ENCODE peak calls at places on chromosomes 16 and 17, in five cellular contexts. One of them, this sample, is unnamed.

GRCh38 chr16:66580605-66581209 is 1.4 kb downstream of the CMTM2 start:
- DNase-seq in DND-41: no peak
- DNase-seq in HCT116: no peak
- DNase-seq in GM23248: peak
- DNase-seq in fibroblast of lung: peak
- DNase-seq in this sample: no peak

GRCh38 chr16:84434800-84435199 is 66.5 kb downstream of the ATP2C2 start:
- DNase-seq in DND-41: no peak
- DNase-seq in HCT116: no peak
- DNase-seq in GM23248: no peak
- DNase-seq in fibroblast of lung: no peak
- DNase-seq in this sample: no peak

GRCh38 chr16:30698816-30699614 is at the start of gene SRCAP:
- DNase-seq in DND-41: peak
- DNase-seq in HCT116: peak
- DNase-seq in GM23248: peak
- DNase-seq in fibroblast of lung: peak
- DNase-seq in this sample: peak

GRCh38 chr16:57042157-57043111 is 49.9 kb upstream of the CPNE2 start:
- DNase-seq in DND-41: no peak
- DNase-seq in HCT116: no peak
- DNase-seq in GM23248: no peak
- DNase-seq in fibroblast of lung: peak
- DNase-seq in this sample: no peak

GRCh38 chr16:31421587-31421986 is 6.6 kb downstream of the COX6A2 start:
- DNase-seq in DND-41: no peak
- DNase-seq in HCT116: no peak
- DNase-seq in GM23248: no peak
- DNase-seq in fibroblast of lung: no peak
- DNase-seq in this sample: no peak

GRCh38 chr17:75632428-75632827 is 806 bp upstream of the SMIM5 start:
- DNase-seq in DND-41: no peak
- DNase-seq in HCT116: no peak
- DNase-seq in GM23248: no peak
- DNase-seq in fibroblast of lung: no peak
- DNase-seq in this sample: no peak

GRCh38 chr17:72069744-72070143 is 51.1 kb upstream of the SOX9 start:
- DNase-seq in DND-41: no peak
- DNase-seq in HCT116: no peak
- DNase-seq in GM23248: no peak
- DNase-seq in fibroblast of lung: no peak
- DNase-seq in this sample: no peak

GRCh38 chr16:65875362-65876199 is 490.9 kb upstream of the CDH5 start:
- DNase-seq in DND-41: no peak
- DNase-seq in HCT116: no peak
- DNase-seq in GM23248: peak
- DNase-seq in fibroblast of lung: peak
- DNase-seq in this sample: no peak

GRCh38 chr17:38922538-38923291 is 2.7 kb upstream of the LASP1NB start:
- DNase-seq in DND-41: no peak
- DNase-seq in HCT116: no peak
- DNase-seq in GM23248: peak
- DNase-seq in fibroblast of lung: peak
- DNase-seq in this sample: no peak

GRCh38 chr17:44970136-44970737 is 2.1 kb upstream of the C1QL1 start:
- DNase-seq in DND-41: peak
- DNase-seq in HCT116: no peak
- DNase-seq in GM23248: peak
- DNase-seq in fibroblast of lung: peak
- DNase-seq in this sample: no peak
- TF ChIP-seq EZH2 in DND-41: peak
- TF ChIP-seq EZH2 in HCT116: no peak
- TF ChIP-seq EZH2 in GM23248: no peak
- TF ChIP-seq EZH2 in fibroblast of lung: no peak
- TF ChIP-seq EZH2 in this sample: no peak

DNA sequence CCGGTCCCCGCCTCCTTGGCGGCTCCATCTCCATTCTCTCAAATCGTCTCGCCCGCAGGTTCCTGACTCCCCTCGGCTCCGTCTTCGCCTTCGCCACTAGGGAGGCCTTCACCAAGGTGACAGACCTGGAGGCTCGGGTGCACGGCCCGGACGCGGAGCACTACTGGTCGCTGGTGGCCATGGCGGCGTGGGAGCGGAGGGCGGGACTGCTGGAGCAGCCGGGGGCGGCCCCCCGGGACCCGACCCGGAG is 862 bp downstream of the GLTPD2 start:
- DNase-seq in DND-41: no peak
- DNase-seq in HCT116: peak
- DNase-seq in GM23248: no peak
- DNase-seq in fibroblast of lung: no peak
- DNase-seq in this sample: no peak
- TF ChIP-seq EZH2 in DND-41: no peak
- TF ChIP-seq EZH2 in HCT116: no peak
- TF ChIP-seq EZH2 in GM23248: no peak
- TF ChIP-seq EZH2 in fibroblast of lung: no peak
- TF ChIP-seq EZH2 in this sample: no peak

GRCh38 chr17:7445011-7445927 is at the start of gene CHRNB1:
- DNase-seq in DND-41: peak
- DNase-seq in HCT116: peak
- DNase-seq in GM23248: peak
- DNase-seq in fibroblast of lung: peak
- DNase-seq in this sample: no peak
- TF ChIP-seq EZH2 in DND-41: no peak
- TF ChIP-seq EZH2 in HCT116: no peak
- TF ChIP-seq EZH2 in GM23248: no peak
- TF ChIP-seq EZH2 in fibroblast of lung: no peak
- TF ChIP-seq EZH2 in this sample: no peak

GRCh38 chr16:79599256-79599836 is 1.2 kb downstream of the MAF start:
- DNase-seq in DND-41: no peak
- DNase-seq in HCT116: no peak
- DNase-seq in GM23248: peak
- DNase-seq in fibroblast of lung: peak
- DNase-seq in this sample: no peak
- TF ChIP-seq EZH2 in DND-41: no peak
- TF ChIP-seq EZH2 in HCT116: no peak
- TF ChIP-seq EZH2 in GM23248: peak
- TF ChIP-seq EZH2 in fibroblast of lung: no peak
- TF ChIP-seq EZH2 in this sample: no peak

GRCh38 chr17:30921544-30922196 is at the start of gene ADAP2:
- DNase-seq in DND-41: no peak
- DNase-seq in HCT116: peak
- DNase-seq in GM23248: peak
- DNase-seq in fibroblast of lung: peak
- DNase-seq in this sample: no peak
- TF ChIP-seq EZH2 in DND-41: no peak
- TF ChIP-seq EZH2 in HCT116: no peak
- TF ChIP-seq EZH2 in GM23248: no peak
- TF ChIP-seq EZH2 in fibroblast of lung: no peak
- TF ChIP-seq EZH2 in this sample: peak

GRCh38 chr17:43832168-43832975 is 574 bp downstream of the MPP3 start:
- DNase-seq in DND-41: no peak
- DNase-seq in HCT116: no peak
- DNase-seq in GM23248: peak
- DNase-seq in fibroblast of lung: peak
- DNase-seq in this sample: no peak

GRCh38 chr17:43830510-43831145 is 2.3 kb downstream of the MPP3 start:
- DNase-seq in DND-41: no peak
- DNase-seq in HCT116: no peak
- DNase-seq in GM23248: no peak
- DNase-seq in fibroblast of lung: no peak
- DNase-seq in this sample: no peak

GRCh38 chr17:43834106-43834505 is 1.2 kb upstream of the MPP3 start:
- DNase-seq in DND-41: no peak
- DNase-seq in HCT116: no peak
- DNase-seq in GM23248: peak
- DNase-seq in fibroblast of lung: peak
- DNase-seq in this sample: no peak

GRCh38 chr17:43831633-43832032 is 1.3 kb downstream of the MPP3 start:
- DNase-seq in DND-41: no peak
- DNase-seq in HCT116: no peak
- DNase-seq in GM23248: no peak
- DNase-seq in fibroblast of lung: no peak
- DNase-seq in this sample: no peak

GRCh38 chr17:43832976-43833829 is at the start of gene MPP3:
- DNase-seq in DND-41: no peak
- DNase-seq in HCT116: no peak
- DNase-seq in GM23248: peak
- DNase-seq in fibroblast of lung: peak
- DNase-seq in this sample: no peak
- TF ChIP-seq EZH2 in DND-41: no peak
- TF ChIP-seq EZH2 in HCT116: no peak
- TF ChIP-seq EZH2 in GM23248: no peak
- TF ChIP-seq EZH2 in fibroblast of lung: no peak
- TF ChIP-seq EZH2 in this sample: no peak

GRCh38 chr17:48598727-48599126 is 5.1 kb upstream of the HOXB5 start:
- DNase-seq in DND-41: no peak
- DNase-seq in HCT116: no peak
- DNase-seq in GM23248: no peak
- DNase-seq in fibroblast of lung: no peak
- DNase-seq in this sample: no peak
- TF ChIP-seq EZH2 in DND-41: no peak
- TF ChIP-seq EZH2 in HCT116: no peak
- TF ChIP-seq EZH2 in GM23248: no peak
- TF ChIP-seq EZH2 in fibroblast of lung: no peak
- TF ChIP-seq EZH2 in this sample: no peak

This sample was measured in SK-N-MC.